ENCODE peak calls at places on chromosome 10, in six cellular contexts. One of them, this sample, is unnamed.

GRCh38 chr10:53379951-53380350 is 607.4 kb upstream of the MBL2 start:
- DNase-seq in adrenal gland: no peak
- DNase-seq in testis: no peak
- DNase-seq in activated CD8-positive, alpha-beta T cell treated with anti-CD3 and anti-CD28 coated beads for 36 hours: no peak
- DNase-seq in left lung: no peak
- DNase-seq in kidney: no peak
- DNase-seq in this sample: no peak

GRCh38 chr10:129626309-129626708 is 159.3 kb downstream of the MGMT start:
- DNase-seq in adrenal gland: no peak
- DNase-seq in testis: no peak
- DNase-seq in activated CD8-positive, alpha-beta T cell treated with anti-CD3 and anti-CD28 coated beads for 36 hours: no peak
- DNase-seq in left lung: no peak
- DNase-seq in kidney: no peak
- DNase-seq in this sample: no peak

GRCh38 chr10:82440775-82441174 is 565.8 kb downstream of the NRG3 start:
- DNase-seq in adrenal gland: no peak
- DNase-seq in testis: no peak
- DNase-seq in activated CD8-positive, alpha-beta T cell treated with anti-CD3 and anti-CD28 coated beads for 36 hours: no peak
- DNase-seq in left lung: no peak
- DNase-seq in kidney: no peak
- DNase-seq in this sample: no peak

GRCh38 chr10:6755891-6756460 is 175.9 kb upstream of the PRKCQ start:
- DNase-seq in adrenal gland: no peak
- DNase-seq in testis: no peak
- DNase-seq in activated CD8-positive, alpha-beta T cell treated with anti-CD3 and anti-CD28 coated beads for 36 hours: no peak
- DNase-seq in left lung: no peak
- DNase-seq in kidney: no peak
- DNase-seq in this sample: no peak

GRCh38 chr10:75525646-75526045 is 94.2 kb downstream of the LRMDA start:
- DNase-seq in adrenal gland: no peak
- DNase-seq in testis: no peak
- DNase-seq in activated CD8-positive, alpha-beta T cell treated with anti-CD3 and anti-CD28 coated beads for 36 hours: no peak
- DNase-seq in left lung: no peak
- DNase-seq in kidney: no peak
- DNase-seq in this sample: no peak

GRCh38 chr10:19826712-19827111 is 10.5 kb downstream of the PLXDC2 start:
- DNase-seq in adrenal gland: no peak
- DNase-seq in testis: no peak
- DNase-seq in activated CD8-positive, alpha-beta T cell treated with anti-CD3 and anti-CD28 coated beads for 36 hours: no peak
- DNase-seq in left lung: no peak
- DNase-seq in kidney: no peak
- DNase-seq in this sample: no peak

GRCh38 chr10:26890956-26891355 is 30.2 kb upstream of the ABI1 start:
- DNase-seq in adrenal gland: peak; percentile 72
- DNase-seq in testis: peak; percentile 64
- DNase-seq in activated CD8-positive, alpha-beta T cell treated with anti-CD3 and anti-CD28 coated beads for 36 hours: peak; percentile 75
- DNase-seq in left lung: no peak
- DNase-seq in kidney: no peak
- DNase-seq in this sample: no peak

GRCh38 chr10:117519895-117520294 is 22.7 kb upstream of the EMX2 start:
- DNase-seq in adrenal gland: no peak
- DNase-seq in testis: no peak
- DNase-seq in activated CD8-positive, alpha-beta T cell treated with anti-CD3 and anti-CD28 coated beads for 36 hours: no peak
- DNase-seq in left lung: no peak
- DNase-seq in kidney: no peak
- DNase-seq in this sample: no peak

GRCh38 chr10:71975891-71976725 is 11.9 kb downstream of the CHST3 start:
- DNase-seq in adrenal gland: peak; percentile 82
- DNase-seq in testis: peak; percentile 82
- DNase-seq in activated CD8-positive, alpha-beta T cell treated with anti-CD3 and anti-CD28 coated beads for 36 hours: no peak
- DNase-seq in left lung: peak; percentile 59
- DNase-seq in kidney: no peak
- DNase-seq in this sample: no peak

GRCh38 chr10:3136336-3136735 is 36.2 kb downstream of the PITRM1 start:
- DNase-seq in adrenal gland: peak; percentile 79
- DNase-seq in testis: peak; percentile 42
- DNase-seq in activated CD8-positive, alpha-beta T cell treated with anti-CD3 and anti-CD28 coated beads for 36 hours: no peak
- DNase-seq in left lung: no peak
- DNase-seq in kidney: peak; percentile 49
- DNase-seq in this sample: no peak

GRCh38 chr10:87505366-87506113 is 847 bp downstream of the MINPP1 start:
- DNase-seq in adrenal gland: no peak
- DNase-seq in testis: peak; percentile 77
- DNase-seq in activated CD8-positive, alpha-beta T cell treated with anti-CD3 and anti-CD28 coated beads for 36 hours: peak; percentile 66
- DNase-seq in left lung: peak; percentile 67
- DNase-seq in kidney: peak; percentile 83
- DNase-seq in this sample: no peak

GRCh38 chr10:17431871-17432311 is 22.5 kb downstream of the ST8SIA6 start:
- DNase-seq in adrenal gland: no peak
- DNase-seq in testis: peak; percentile 30
- DNase-seq in activated CD8-positive, alpha-beta T cell treated with anti-CD3 and anti-CD28 coated beads for 36 hours: no peak
- DNase-seq in left lung: no peak
- DNase-seq in kidney: no peak
- DNase-seq in this sample: no peak

GRCh38 chr10:99870051-99870730 is 87.8 kb downstream of the ABCC2 start:
- DNase-seq in adrenal gland: no peak
- DNase-seq in testis: no peak
- DNase-seq in activated CD8-positive, alpha-beta T cell treated with anti-CD3 and anti-CD28 coated beads for 36 hours: peak; percentile 71
- DNase-seq in left lung: no peak
- DNase-seq in kidney: no peak
- DNase-seq in this sample: no peak

GRCh38 chr10:74681917-74682627 is 144.3 kb upstream of the KAT6B start:
- DNase-seq in adrenal gland: no peak
- DNase-seq in testis: no peak
- DNase-seq in activated CD8-positive, alpha-beta T cell treated with anti-CD3 and anti-CD28 coated beads for 36 hours: no peak
- DNase-seq in left lung: no peak
- DNase-seq in kidney: no peak
- DNase-seq in this sample: no peak

GRCh38 chr10:126722726-126723125 is 52.2 kb upstream of the C10orf90 start:
- DNase-seq in adrenal gland: no peak
- DNase-seq in testis: no peak
- DNase-seq in activated CD8-positive, alpha-beta T cell treated with anti-CD3 and anti-CD28 coated beads for 36 hours: no peak
- DNase-seq in left lung: no peak
- DNase-seq in kidney: no peak
- DNase-seq in this sample: no peak

GRCh38 chr10:12795723-12796122 is 205.8 kb downstream of the CCDC3 start:
- DNase-seq in adrenal gland: no peak
- DNase-seq in testis: no peak
- DNase-seq in activated CD8-positive, alpha-beta T cell treated with anti-CD3 and anti-CD28 coated beads for 36 hours: no peak
- DNase-seq in left lung: no peak
- DNase-seq in kidney: peak; percentile 81
- DNase-seq in this sample: no peak

GRCh38 chr10:49442863-49443262 is 47.0 kb upstream of the DRGX start:
- DNase-seq in adrenal gland: no peak
- DNase-seq in testis: no peak
- DNase-seq in activated CD8-positive, alpha-beta T cell treated with anti-CD3 and anti-CD28 coated beads for 36 hours: no peak
- DNase-seq in left lung: no peak
- DNase-seq in kidney: no peak
- DNase-seq in this sample: no peak

GRCh38 chr10:88095291-88095721 is 231.9 kb downstream of the PTEN start:
- DNase-seq in adrenal gland: no peak
- DNase-seq in testis: no peak
- DNase-seq in activated CD8-positive, alpha-beta T cell treated with anti-CD3 and anti-CD28 coated beads for 36 hours: no peak
- DNase-seq in left lung: no peak
- DNase-seq in kidney: no peak
- DNase-seq in this sample: no peak

GRCh38 chr10:1600861-1601260 is 136.5 kb downstream of the ADARB2 start:
- DNase-seq in adrenal gland: no peak
- DNase-seq in testis: no peak
- DNase-seq in activated CD8-positive, alpha-beta T cell treated with anti-CD3 and anti-CD28 coated beads for 36 hours: no peak
- DNase-seq in left lung: no peak
- DNase-seq in kidney: no peak
- DNase-seq in this sample: no peak

GRCh38 chr10:95241533-95241932 is 47.5 kb downstream of the ACSM6 start:
- DNase-seq in adrenal gland: no peak
- DNase-seq in testis: no peak
- DNase-seq in activated CD8-positive, alpha-beta T cell treated with anti-CD3 and anti-CD28 coated beads for 36 hours: no peak
- DNase-seq in left lung: peak; percentile 68
- DNase-seq in kidney: no peak
- DNase-seq in this sample: no peak

GRCh38 chr10:75452997-75453396 is 21.6 kb downstream of the LRMDA start:
- DNase-seq in adrenal gland: no peak
- DNase-seq in testis: no peak
- DNase-seq in activated CD8-positive, alpha-beta T cell treated with anti-CD3 and anti-CD28 coated beads for 36 hours: no peak
- DNase-seq in left lung: no peak
- DNase-seq in kidney: no peak
- DNase-seq in this sample: no peak

GRCh38 chr10:5545778-5546710 is 21.3 kb downstream of the CALML3 start:
- DNase-seq in adrenal gland: no peak
- DNase-seq in testis: peak; percentile 34
- DNase-seq in activated CD8-positive, alpha-beta T cell treated with anti-CD3 and anti-CD28 coated beads for 36 hours: no peak
- DNase-seq in left lung: peak; percentile 43
- DNase-seq in kidney: peak; percentile 88
- DNase-seq in this sample: no peak

GRCh38 chr10:95907454-95908253 is at the start of gene CC2D2B:
- DNase-seq in adrenal gland: peak; percentile 89
- DNase-seq in testis: peak; percentile 91
- DNase-seq in activated CD8-positive, alpha-beta T cell treated with anti-CD3 and anti-CD28 coated beads for 36 hours: peak; percentile 80
- DNase-seq in left lung: peak; percentile 87
- DNase-seq in kidney: peak; percentile 93
- DNase-seq in this sample: peak; percentile 70

GRCh38 chr10:4515711-4516110 is 310.3 kb upstream of the AKR1E2 start:
- DNase-seq in adrenal gland: no peak
- DNase-seq in testis: no peak
- DNase-seq in activated CD8-positive, alpha-beta T cell treated with anti-CD3 and anti-CD28 coated beads for 36 hours: no peak
- DNase-seq in left lung: no peak
- DNase-seq in kidney: no peak
- DNase-seq in this sample: no peak

GRCh38 chr10:76581685-76582084 is 1055.9 kb downstream of the KCNMA1 start:
- DNase-seq in adrenal gland: no peak
- DNase-seq in testis: no peak
- DNase-seq in activated CD8-positive, alpha-beta T cell treated with anti-CD3 and anti-CD28 coated beads for 36 hours: no peak
- DNase-seq in left lung: no peak
- DNase-seq in kidney: no peak
- DNase-seq in this sample: no peak
- TF ChIP-seq CTCF in adrenal gland: no peak
- TF ChIP-seq CTCF in testis: no peak
- TF ChIP-seq CTCF in activated CD8-positive, alpha-beta T cell treated with anti-CD3 and anti-CD28 coated beads for 36 hours: no peak
- TF ChIP-seq CTCF in left lung: no peak
- TF ChIP-seq CTCF in kidney: no peak
- TF ChIP-seq CTCF in this sample: no peak

DNA sequence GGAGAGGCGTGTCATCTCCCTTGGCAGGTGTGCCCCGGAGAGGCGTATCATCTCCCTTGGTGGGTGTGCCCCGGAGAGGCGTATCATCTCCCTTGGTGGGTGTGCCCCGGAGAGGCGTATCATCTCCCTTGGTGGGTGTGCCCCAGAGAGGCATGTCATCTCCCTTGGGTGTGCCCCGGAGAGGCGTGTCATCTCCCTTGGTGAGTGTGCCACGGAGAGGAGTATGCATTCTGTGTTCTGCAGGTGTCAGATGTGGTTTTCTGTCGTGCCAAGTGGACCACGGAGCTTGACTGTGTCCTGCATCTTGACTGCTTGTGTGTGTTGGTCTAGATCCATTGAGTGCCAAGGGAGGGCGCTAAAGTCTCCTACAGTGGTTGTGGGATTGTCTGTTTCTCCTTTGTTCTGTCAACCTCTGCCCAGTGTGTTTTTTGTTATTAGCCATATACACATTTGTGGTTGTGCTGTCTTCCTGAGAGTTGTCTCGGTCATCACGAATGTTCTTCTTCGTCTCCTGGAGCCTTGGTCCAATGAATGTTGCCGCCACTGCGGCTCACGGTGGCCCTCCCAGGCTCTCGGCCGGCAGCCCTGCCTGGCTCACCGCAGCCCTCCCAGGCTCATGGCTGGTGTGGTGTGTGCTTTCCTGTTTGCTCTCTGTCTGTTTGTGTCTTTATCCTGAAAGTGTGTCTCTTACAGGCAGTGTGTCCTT is 96.8 kb downstream of the INPP5A start:
- DNase-seq in adrenal gland: no peak
- DNase-seq in testis: no peak
- DNase-seq in activated CD8-positive, alpha-beta T cell treated with anti-CD3 and anti-CD28 coated beads for 36 hours: peak; percentile 28
- DNase-seq in left lung: no peak
- DNase-seq in kidney: no peak
- DNase-seq in this sample: no peak
- TF ChIP-seq CTCF in adrenal gland: no peak
- TF ChIP-seq CTCF in testis: no peak
- TF ChIP-seq CTCF in activated CD8-positive, alpha-beta T cell treated with anti-CD3 and anti-CD28 coated beads for 36 hours: no peak
- TF ChIP-seq CTCF in left lung: no peak
- TF ChIP-seq CTCF in kidney: no peak
- TF ChIP-seq CTCF in this sample: no peak

GRCh38 chr10:121927841-121928527 is at the start of gene ATE1:
- DNase-seq in adrenal gland: peak; percentile 93
- DNase-seq in testis: peak; percentile 92
- DNase-seq in activated CD8-positive, alpha-beta T cell treated with anti-CD3 and anti-CD28 coated beads for 36 hours: peak; percentile 84
- DNase-seq in left lung: peak; percentile 91
- DNase-seq in kidney: peak; percentile 96
- DNase-seq in this sample: peak; percentile 79
- TF ChIP-seq CTCF in adrenal gland: no peak
- TF ChIP-seq CTCF in testis: no peak
- TF ChIP-seq CTCF in activated CD8-positive, alpha-beta T cell treated with anti-CD3 and anti-CD28 coated beads for 36 hours: no peak
- TF ChIP-seq CTCF in left lung: no peak
- TF ChIP-seq CTCF in kidney: no peak
- TF ChIP-seq CTCF in this sample: no peak

DNA sequence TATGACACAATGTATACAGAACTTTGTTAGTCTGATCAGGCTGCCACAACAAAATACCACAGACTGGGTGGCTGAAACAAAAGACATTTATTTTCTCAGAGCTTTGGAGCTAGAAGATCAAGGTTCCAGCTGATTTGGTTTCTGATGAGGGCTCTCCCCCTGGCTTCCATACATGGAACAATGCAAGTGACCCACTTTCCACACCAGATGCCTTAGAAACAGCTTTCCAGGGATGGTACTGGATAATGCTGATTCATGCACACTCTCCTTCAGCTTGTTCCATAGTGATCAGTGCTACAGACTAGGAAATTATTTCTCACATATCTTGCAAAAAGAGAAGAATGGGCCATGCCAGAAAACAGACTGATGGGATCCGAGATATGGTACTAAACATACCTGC is 1274.9 kb upstream of the SORCS1 start:
- DNase-seq in adrenal gland: no peak
- DNase-seq in testis: peak; percentile 31
- DNase-seq in activated CD8-positive, alpha-beta T cell treated with anti-CD3 and anti-CD28 coated beads for 36 hours: no peak
- DNase-seq in left lung: no peak
- DNase-seq in kidney: no peak
- DNase-seq in this sample: no peak
- TF ChIP-seq CTCF in adrenal gland: no peak
- TF ChIP-seq CTCF in testis: peak; percentile 35
- TF ChIP-seq CTCF in activated CD8-positive, alpha-beta T cell treated with anti-CD3 and anti-CD28 coated beads for 36 hours: no peak
- TF ChIP-seq CTCF in left lung: no peak
- TF ChIP-seq CTCF in kidney: no peak
- TF ChIP-seq CTCF in this sample: no peak

DNA sequence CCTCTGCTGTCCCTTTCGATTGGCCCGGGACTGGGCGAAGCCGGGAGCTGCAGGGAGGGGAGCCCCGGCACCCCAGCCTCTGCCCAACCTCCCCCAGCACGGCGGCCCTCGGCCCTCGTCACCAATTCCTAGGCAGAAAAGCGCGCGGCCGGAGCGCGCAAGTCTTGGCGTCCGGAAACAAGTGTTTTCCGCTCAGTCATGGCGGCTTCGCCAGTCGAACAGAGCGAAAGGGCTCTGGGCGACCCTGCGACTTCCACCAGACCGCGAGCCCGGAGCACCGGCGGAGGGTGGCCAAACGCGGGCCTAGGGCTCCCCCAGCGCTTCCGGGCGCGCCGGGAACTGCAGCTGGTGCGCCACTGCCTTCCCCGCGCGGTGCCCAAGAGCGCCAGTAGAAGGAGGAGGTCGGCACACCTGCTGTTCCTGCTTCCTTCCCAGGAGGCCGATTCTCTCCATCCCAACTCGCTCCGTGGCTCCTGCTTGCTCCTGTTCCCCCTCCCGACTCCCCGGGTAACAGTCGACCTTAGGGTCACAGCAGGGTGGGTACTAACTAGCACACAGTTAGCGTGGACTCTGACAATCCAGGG is 729.9 kb downstream of the ZWINT start:
- DNase-seq in adrenal gland: peak; percentile 82
- DNase-seq in testis: peak; percentile 71
- DNase-seq in activated CD8-positive, alpha-beta T cell treated with anti-CD3 and anti-CD28 coated beads for 36 hours: peak; percentile 39
- DNase-seq in left lung: peak; percentile 44
- DNase-seq in kidney: peak; percentile 73
- DNase-seq in this sample: no peak
- TF ChIP-seq CTCF in adrenal gland: peak; percentile 62
- TF ChIP-seq CTCF in testis: peak; percentile 42
- TF ChIP-seq CTCF in activated CD8-positive, alpha-beta T cell treated with anti-CD3 and anti-CD28 coated beads for 36 hours: peak; percentile 43
- TF ChIP-seq CTCF in left lung: peak; percentile 71
- TF ChIP-seq CTCF in kidney: peak; percentile 49
- TF ChIP-seq CTCF in this sample: no peak

This sample was measured in activated B cell treated with CpG ODN at 0.5 μM for 24 hours.